ENCODE peak calls at places on chromosomes 6 and 20, in five cellular contexts. Y is left lung, Q is neural crest cell, T is GM10248, P is colonic mucosa. F is an unnamed sample.

GRCh38 chr20:43564993-43565757 is 6.3 kb downstream of the SGK2 start:
- DNase-seq in Y (no peak), Q (no peak), T (no peak), P (no peak), F (no peak)

GRCh38 chr20:51175156-51175555 is 152.2 kb upstream of the KCNG1 start:
- DNase-seq in Y (no peak), Q (no peak), T (no peak), P (no peak), F (no peak)

GRCh38 chr6:132971676-132972075 is 157.3 kb downstream of the RPS12 start:
- DNase-seq in Y (no peak), Q (no peak), T (no peak), P (no peak), F (no peak)

GRCh38 chr6:98343004-98343403 is 491.4 kb upstream of the POU3F2 start:
- DNase-seq in Y (no peak), Q (no peak), T (no peak), P (no peak), F (no peak)

GRCh38 chr6:4553387-4553786 is 222.8 kb upstream of the CDYL start:
- DNase-seq in Y (no peak), Q (no peak), T (no peak), P (no peak), F (no peak)

GRCh38 chr6:166862287-166862977 is 93.9 kb downstream of the RNASET2 start:
- DNase-seq in Y (no peak), Q (peak), T (peak), P (no peak), F (peak)

GRCh38 chr6:29743025-29743424 is 19.8 kb downstream of the HLA-F start:
- DNase-seq in Y (no peak), Q (no peak), T (no peak), P (no peak), F (no peak)

GRCh38 chr20:51930775-51931174 is 128.5 kb upstream of the SALL4 start:
- DNase-seq in Y (no peak), Q (no peak), T (no peak), P (no peak), F (no peak)

GRCh38 chr6:77930945-77931344 is 278.1 kb downstream of the MEI4 start:
- DNase-seq in Y (no peak), Q (no peak), T (no peak), P (no peak), F (no peak)

GRCh38 chr6:112308476-112308875 is 38.7 kb upstream of the RFPL4B start:
- DNase-seq in Y (no peak), Q (no peak), T (no peak), P (no peak), F (no peak)

GRCh38 chr6:131789219-131789618 is 18.6 kb upstream of the ENPP1 start:
- DNase-seq in Y (no peak), Q (no peak), T (no peak), P (no peak), F (no peak)

GRCh38 chr6:894274-894673 is 201.3 kb upstream of the EXOC2 start:
- DNase-seq in Y (no peak), Q (no peak), T (no peak), P (no peak), F (no peak)

GRCh38 chr6:79634491-79634890 is 3.4 kb downstream of the SH3BGRL2 start:
- DNase-seq in Y (no peak), Q (no peak), T (no peak), P (no peak), F (no peak)

GRCh38 chr6:139020689-139021088 is 7.9 kb upstream of the ABRACL start:
- DNase-seq in Y (no peak), Q (no peak), T (no peak), P (peak), F (no peak)

GRCh38 chr6:83574783-83575182 is 62.4 kb downstream of the PRSS35 start:
- DNase-seq in Y (no peak), Q (no peak), T (no peak), P (no peak), F (peak)

GRCh38 chr20:56994006-56994405 is 272.4 kb downstream of the BMP7 start:
- DNase-seq in Y (no peak), Q (no peak), T (no peak), P (no peak), F (no peak)

GRCh38 chr20:56996533-56996932 is 269.9 kb downstream of the BMP7 start:
- DNase-seq in Y (no peak), Q (no peak), T (no peak), P (no peak), F (no peak)

GRCh38 chr20:56995157-56995556 is 271.3 kb downstream of the BMP7 start:
- DNase-seq in Y (no peak), Q (no peak), T (no peak), P (no peak), F (no peak)

GRCh38 chr20:56993020-56993419 is 273.4 kb downstream of the BMP7 start:
- DNase-seq in Y (no peak), Q (no peak), T (no peak), P (no peak), F (no peak)

GRCh38 chr20:56995635-56996075 is 270.8 kb downstream of the BMP7 start:
- DNase-seq in Y (no peak), Q (peak), T (peak), P (no peak), F (peak)
- TF ChIP-seq CTCF in Y (no peak), Q (peak), T (peak), P (peak), F (peak)

GRCh38 chr6:161038229-161039003 is 46.8 kb downstream of the MAP3K4 start:
- DNase-seq in Y (peak), Q (no peak), T (peak), P (peak), F (no peak)
- TF ChIP-seq CTCF in Y (no peak), Q (no peak), T (no peak), P (no peak), F (no peak)

DNA sequence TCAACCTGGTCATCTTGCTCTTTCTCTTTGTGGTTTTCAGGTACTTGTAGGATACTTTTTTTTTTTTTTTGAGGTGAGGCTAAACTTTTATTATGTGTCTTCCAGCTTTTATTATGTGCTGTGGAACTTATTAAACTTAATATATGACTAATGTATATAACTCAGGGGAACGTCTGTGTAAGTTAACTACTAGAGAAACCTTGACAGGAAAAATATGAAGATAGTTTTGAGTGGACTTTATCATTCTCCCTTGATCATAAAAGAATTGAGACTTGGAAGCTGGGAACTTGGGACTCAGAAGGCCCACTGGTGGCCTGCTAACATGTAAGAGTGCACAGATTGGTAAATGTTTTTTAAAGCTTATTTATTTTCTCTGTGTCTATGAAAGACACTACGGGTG is 73.1 kb downstream of the CARMIL1 start:
- DNase-seq in Y (no peak), Q (no peak), T (no peak), P (no peak), F (no peak)
- TF ChIP-seq CTCF in Y (no peak), Q (no peak), T (no peak), P (no peak), F (no peak)

DNA sequence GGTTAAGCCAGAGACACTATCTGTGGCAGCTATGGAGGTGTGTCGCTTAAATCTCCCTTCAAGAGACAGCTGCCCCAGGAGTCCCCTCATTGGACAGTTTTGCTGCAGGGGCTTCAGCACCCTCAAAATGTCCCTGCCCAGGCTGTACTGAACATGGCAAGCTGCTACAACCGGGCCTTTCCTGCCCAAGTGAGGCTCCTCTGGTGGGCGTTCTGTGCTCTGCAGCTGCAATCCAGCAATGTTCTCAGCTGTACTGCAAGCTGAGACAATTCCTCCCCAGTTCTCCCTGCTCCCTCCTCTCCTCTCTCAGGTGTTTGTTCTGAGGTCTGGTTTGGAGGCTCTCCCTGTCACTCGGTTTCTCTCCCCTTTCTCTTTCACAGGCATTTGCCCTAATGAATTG is 190.8 kb upstream of the LAMP5 start:
- DNase-seq in Y (no peak), Q (no peak), T (no peak), P (no peak), F (peak)
- TF ChIP-seq CTCF in Y (no peak), Q (peak), T (no peak), P (no peak), F (peak)

GRCh38 chr20:20864346-20865096 is 152.1 kb upstream of the RALGAPA2 start:
- DNase-seq in Y (no peak), Q (no peak), T (no peak), P (no peak), F (no peak)
- TF ChIP-seq CTCF in Y (no peak), Q (peak), T (no peak), P (no peak), F (peak)

GRCh38 chr20:2873747-2874041 is 413 bp downstream of the PTPRA start:
- DNase-seq in Y (peak), Q (peak), T (peak), P (peak), F (peak)

GRCh38 chr20:2874456-2874855 is 1.2 kb downstream of the PTPRA start:
- DNase-seq in Y (no peak), Q (no peak), T (peak), P (no peak), F (no peak)

GRCh38 chr20:2872304-2873009 is 824 bp upstream of the PTPRA start:
- DNase-seq in Y (peak), Q (peak), T (peak), P (peak), F (peak)

GRCh38 chr20:2871555-2872303 is 1.6 kb upstream of the PTPRA start:
- DNase-seq in Y (no peak), Q (no peak), T (no peak), P (no peak), F (no peak)

GRCh38 chr20:2873010-2873746 is at the start of gene PTPRA:
- DNase-seq in Y (peak), Q (peak), T (peak), P (peak), F (peak)
- TF ChIP-seq CTCF in Y (no peak), Q (peak), T (no peak), P (no peak), F (no peak)

GRCh38 chr20:18056174-18057105 is 1.3 kb downstream of the OVOL2 start:
- DNase-seq in Y (no peak), Q (no peak), T (peak), P (peak), F (peak)

GRCh38 chr20:18057106-18057993 is at the start of gene OVOL2:
- DNase-seq in Y (peak), Q (no peak), T (peak), P (peak), F (peak)

GRCh38 chr20:18057994-18058349 is 256 bp upstream of the OVOL2 start:
- DNase-seq in Y (no peak), Q (no peak), T (no peak), P (no peak), F (no peak)

GRCh38 chr20:18059603-18060002 is 1.9 kb upstream of the OVOL2 start:
- DNase-seq in Y (no peak), Q (no peak), T (no peak), P (no peak), F (no peak)

DNA sequence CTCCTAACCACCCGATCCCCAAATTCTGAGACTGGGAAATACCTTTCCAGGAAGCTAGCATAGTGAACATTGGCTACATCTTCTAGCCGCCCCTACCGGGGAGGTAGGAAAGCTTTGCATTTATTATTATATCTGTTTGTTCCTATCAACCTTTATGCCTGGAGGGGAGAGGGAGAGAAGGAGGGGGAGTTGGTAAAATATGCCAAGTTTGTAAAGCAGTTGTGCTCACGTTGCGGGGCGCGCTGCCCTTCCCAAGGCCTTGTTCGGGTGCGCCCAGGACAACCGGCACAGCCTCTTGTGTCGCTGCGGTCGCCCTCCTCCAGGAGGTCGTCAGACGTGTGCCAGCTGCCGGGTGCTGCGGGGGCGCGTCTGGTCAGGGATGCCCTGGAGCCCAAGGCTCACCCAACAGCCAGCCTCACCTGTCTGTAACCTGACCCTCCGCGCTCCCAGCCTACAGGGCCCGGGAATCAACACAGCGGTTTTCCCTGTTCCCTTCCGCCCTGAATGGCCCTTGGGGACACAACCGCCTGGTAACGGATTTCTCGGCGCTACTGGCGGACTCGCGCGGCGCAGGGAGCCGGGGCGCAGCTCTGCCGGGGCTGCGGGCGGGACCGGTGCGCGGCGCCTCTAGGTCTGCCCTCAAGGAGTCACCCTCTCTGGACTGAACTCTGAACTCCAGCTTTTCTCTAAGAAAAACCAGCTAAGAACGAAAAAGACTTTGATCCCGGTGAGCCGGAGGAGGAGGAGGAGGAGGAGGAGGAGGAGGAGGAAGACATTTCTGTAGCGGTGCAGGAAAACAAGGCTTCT is 1.1 kb upstream of the OVOL2 start:
- DNase-seq in Y (peak), Q (no peak), T (no peak), P (peak), F (peak)
- TF ChIP-seq CTCF in Y (no peak), Q (peak), T (no peak), P (no peak), F (no peak)

GRCh38 chr6:34508425-34508824 is 42.5 kb downstream of the PACSIN1 start:
- DNase-seq in Y (no peak), Q (no peak), T (no peak), P (no peak), F (no peak)
- TF ChIP-seq CTCF in Y (no peak), Q (peak), T (no peak), P (no peak), F (no peak)

F was measured in nephron progenitor cell.